ENCODE peak calls at places on chromosomes 12 and 14, in seven cellular contexts. One of them, this sample, is unnamed.

GRCh38 chr14:75794615-75795038 is 133.6 kb downstream of the TTLL5 start:
- DNase-seq in progenitor cell of endocrine pancreas: no peak
- DNase-seq in endodermal cell: no peak
- DNase-seq in neural progenitor cell: no peak
- DNase-seq in GM13977: no peak
- DNase-seq in uterus: no peak
- DNase-seq in AG09319: peak
- DNase-seq in this sample: no peak

GRCh38 chr12:28909291-28909690 is 239.8 kb upstream of the FAR2 start:
- DNase-seq in uterus: no peak
- DNase-seq in neural progenitor cell: no peak
- DNase-seq in GM13977: no peak
- DNase-seq in progenitor cell of endocrine pancreas: no peak
- DNase-seq in AG09319: no peak
- DNase-seq in endodermal cell: no peak
- DNase-seq in this sample: no peak

GRCh38 chr12:68487721-68488309 is 122.9 kb upstream of the RAP1B start:
- DNase-seq in neural progenitor cell: no peak
- DNase-seq in AG09319: no peak
- DNase-seq in GM13977: no peak
- DNase-seq in progenitor cell of endocrine pancreas: no peak
- DNase-seq in uterus: no peak
- DNase-seq in endodermal cell: peak
- DNase-seq in this sample: no peak

GRCh38 chr14:73232984-73233383 is 4.3 kb upstream of the PAPLN start:
- DNase-seq in uterus: no peak
- DNase-seq in endodermal cell: no peak
- DNase-seq in neural progenitor cell: no peak
- DNase-seq in AG09319: no peak
- DNase-seq in GM13977: no peak
- DNase-seq in progenitor cell of endocrine pancreas: no peak
- DNase-seq in this sample: no peak

GRCh38 chr14:101595887-101596721 is 34.8 kb downstream of the DIO3 start:
- DNase-seq in endodermal cell: peak
- DNase-seq in neural progenitor cell: no peak
- DNase-seq in uterus: no peak
- DNase-seq in AG09319: no peak
- DNase-seq in GM13977: no peak
- DNase-seq in progenitor cell of endocrine pancreas: no peak
- DNase-seq in this sample: no peak

GRCh38 chr12:27969901-27970390 is 2.6 kb downstream of the PTHLH start:
- DNase-seq in GM13977: peak
- DNase-seq in progenitor cell of endocrine pancreas: peak
- DNase-seq in endodermal cell: peak
- DNase-seq in uterus: peak
- DNase-seq in neural progenitor cell: peak
- DNase-seq in AG09319: no peak
- DNase-seq in this sample: no peak

GRCh38 chr12:61188801-61189595 is 1071.2 kb upstream of the USP15 start:
- DNase-seq in neural progenitor cell: no peak
- DNase-seq in progenitor cell of endocrine pancreas: no peak
- DNase-seq in AG09319: no peak
- DNase-seq in GM13977: no peak
- DNase-seq in uterus: no peak
- DNase-seq in endodermal cell: peak
- DNase-seq in this sample: no peak

GRCh38 chr12:131618303-131618658 is 92.6 kb upstream of the SFSWAP start:
- DNase-seq in uterus: no peak
- DNase-seq in progenitor cell of endocrine pancreas: peak
- DNase-seq in GM13977: no peak
- DNase-seq in AG09319: no peak
- DNase-seq in neural progenitor cell: peak
- DNase-seq in endodermal cell: peak
- DNase-seq in this sample: no peak

GRCh38 chr14:24435192-24435810 is 5.5 kb downstream of the KHNYN start:
- DNase-seq in neural progenitor cell: no peak
- DNase-seq in AG09319: no peak
- DNase-seq in progenitor cell of endocrine pancreas: no peak
- DNase-seq in GM13977: peak
- DNase-seq in endodermal cell: no peak
- DNase-seq in uterus: no peak
- DNase-seq in this sample: no peak

GRCh38 chr12:4562034-4562657 is at the start of gene DYRK4:
- DNase-seq in AG09319: peak
- DNase-seq in progenitor cell of endocrine pancreas: peak
- DNase-seq in neural progenitor cell: peak
- DNase-seq in GM13977: no peak
- DNase-seq in endodermal cell: peak
- DNase-seq in uterus: peak
- DNase-seq in this sample: peak

GRCh38 chr12:53428741-53429140 is 5.1 kb downstream of the AMHR2 start:
- DNase-seq in GM13977: no peak
- DNase-seq in AG09319: no peak
- DNase-seq in neural progenitor cell: no peak
- DNase-seq in endodermal cell: no peak
- DNase-seq in uterus: no peak
- DNase-seq in progenitor cell of endocrine pancreas: no peak
- DNase-seq in this sample: no peak

GRCh38 chr14:53670701-53671100 is 285.9 kb downstream of the BMP4 start:
- DNase-seq in AG09319: no peak
- DNase-seq in uterus: no peak
- DNase-seq in progenitor cell of endocrine pancreas: no peak
- DNase-seq in GM13977: no peak
- DNase-seq in neural progenitor cell: no peak
- DNase-seq in endodermal cell: no peak
- DNase-seq in this sample: no peak

GRCh38 chr14:51328089-51328941 is 88.3 kb downstream of the TMX1 start:
- DNase-seq in progenitor cell of endocrine pancreas: no peak
- DNase-seq in AG09319: no peak
- DNase-seq in neural progenitor cell: no peak
- DNase-seq in uterus: peak
- DNase-seq in GM13977: no peak
- DNase-seq in endodermal cell: peak
- DNase-seq in this sample: no peak

GRCh38 chr14:51445001-51445390 is 204.9 kb downstream of the TMX1 start:
- DNase-seq in uterus: no peak
- DNase-seq in endodermal cell: no peak
- DNase-seq in neural progenitor cell: no peak
- DNase-seq in progenitor cell of endocrine pancreas: no peak
- DNase-seq in AG09319: no peak
- DNase-seq in GM13977: no peak
- DNase-seq in this sample: no peak

GRCh38 chr12:57452181-57452936 is 2.7 kb upstream of the INHBE start:
- DNase-seq in progenitor cell of endocrine pancreas: no peak
- DNase-seq in AG09319: peak
- DNase-seq in GM13977: no peak
- DNase-seq in endodermal cell: peak
- DNase-seq in uterus: no peak
- DNase-seq in neural progenitor cell: no peak
- DNase-seq in this sample: no peak

GRCh38 chr12:66169221-66170170 is at the start of gene TMBIM4:
- DNase-seq in endodermal cell: peak
- DNase-seq in uterus: peak
- DNase-seq in GM13977: peak
- DNase-seq in progenitor cell of endocrine pancreas: peak
- DNase-seq in AG09319: peak
- DNase-seq in neural progenitor cell: peak
- DNase-seq in this sample: peak

GRCh38 chr14:39621678-39622077 is 189.4 kb upstream of the FBXO33 start:
- DNase-seq in uterus: no peak
- DNase-seq in neural progenitor cell: no peak
- DNase-seq in progenitor cell of endocrine pancreas: no peak
- DNase-seq in endodermal cell: no peak
- DNase-seq in AG09319: no peak
- DNase-seq in GM13977: no peak
- DNase-seq in this sample: no peak

DNA sequence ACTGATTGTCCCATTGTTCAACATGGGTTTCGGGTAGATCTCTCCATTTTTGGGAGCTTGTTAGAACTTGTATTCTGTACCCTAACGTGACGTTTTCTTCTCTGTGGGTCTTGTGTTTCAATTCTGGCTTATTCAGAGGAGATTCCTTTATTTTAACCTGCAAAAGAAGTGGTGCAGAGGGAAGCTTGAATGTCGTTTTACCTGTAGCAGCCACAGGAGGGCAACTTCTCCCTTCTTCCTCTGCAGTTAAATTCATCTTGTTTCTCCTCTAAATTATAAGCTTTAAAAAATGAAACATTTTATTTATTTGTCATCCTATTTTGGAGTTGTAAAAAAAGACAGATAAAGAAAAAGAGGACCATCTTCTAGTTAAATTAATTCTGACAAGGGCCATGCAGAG is 13.7 kb upstream of the CLEC4D start:
- DNase-seq in AG09319: no peak
- DNase-seq in GM13977: no peak
- DNase-seq in progenitor cell of endocrine pancreas: no peak
- DNase-seq in endodermal cell: peak
- DNase-seq in uterus: no peak
- DNase-seq in neural progenitor cell: no peak
- DNase-seq in this sample: no peak
- TF ChIP-seq CTCF in AG09319: no peak
- TF ChIP-seq CTCF in GM13977: peak
- TF ChIP-seq CTCF in progenitor cell of endocrine pancreas: peak
- TF ChIP-seq CTCF in endodermal cell: peak
- TF ChIP-seq CTCF in uterus: no peak
- TF ChIP-seq CTCF in neural progenitor cell: peak
- TF ChIP-seq CTCF in this sample: no peak

DNA sequence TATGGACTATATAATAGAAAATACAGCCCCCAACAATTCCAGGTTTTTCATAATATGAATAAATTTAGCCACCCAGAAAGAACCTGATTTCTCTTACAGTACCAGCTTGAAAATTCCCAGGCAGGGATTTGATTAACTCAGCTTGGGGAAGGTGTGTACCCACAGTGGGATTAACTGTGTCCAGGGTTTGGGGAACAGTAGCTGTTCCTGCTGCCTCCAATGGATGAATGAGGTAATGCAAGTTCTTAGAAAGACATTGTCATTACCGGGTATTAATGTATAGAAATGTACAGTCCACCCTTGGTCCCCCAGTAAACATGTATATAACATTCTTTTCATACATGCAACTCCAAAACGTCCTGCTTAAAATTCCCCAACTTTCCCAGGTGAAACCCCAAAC is 115.6 kb downstream of the LRIG3 start:
- DNase-seq in neural progenitor cell: peak
- DNase-seq in progenitor cell of endocrine pancreas: no peak
- DNase-seq in endodermal cell: no peak
- DNase-seq in uterus: no peak
- DNase-seq in AG09319: no peak
- DNase-seq in GM13977: no peak
- DNase-seq in this sample: no peak
- TF ChIP-seq CTCF in neural progenitor cell: peak
- TF ChIP-seq CTCF in progenitor cell of endocrine pancreas: peak
- TF ChIP-seq CTCF in endodermal cell: peak
- TF ChIP-seq CTCF in uterus: no peak
- TF ChIP-seq CTCF in AG09319: peak
- TF ChIP-seq CTCF in GM13977: peak
- TF ChIP-seq CTCF in this sample: no peak

GRCh38 chr14:60514378-60515243 is 5.7 kb downstream of the SIX6 start:
- DNase-seq in progenitor cell of endocrine pancreas: peak
- DNase-seq in AG09319: no peak
- DNase-seq in endodermal cell: peak
- DNase-seq in uterus: no peak
- DNase-seq in neural progenitor cell: peak
- DNase-seq in GM13977: peak
- DNase-seq in this sample: no peak
- TF ChIP-seq CTCF in progenitor cell of endocrine pancreas: peak
- TF ChIP-seq CTCF in AG09319: peak
- TF ChIP-seq CTCF in endodermal cell: peak
- TF ChIP-seq CTCF in uterus: no peak
- TF ChIP-seq CTCF in neural progenitor cell: peak
- TF ChIP-seq CTCF in GM13977: peak
- TF ChIP-seq CTCF in this sample: peak

GRCh38 chr14:34620115-34620514 is 9.8 kb downstream of the SNX6 start:
- DNase-seq in uterus: no peak
- DNase-seq in progenitor cell of endocrine pancreas: no peak
- DNase-seq in GM13977: no peak
- DNase-seq in neural progenitor cell: no peak
- DNase-seq in AG09319: no peak
- DNase-seq in endodermal cell: peak
- DNase-seq in this sample: no peak
- TF ChIP-seq CTCF in uterus: no peak
- TF ChIP-seq CTCF in progenitor cell of endocrine pancreas: no peak
- TF ChIP-seq CTCF in GM13977: no peak
- TF ChIP-seq CTCF in neural progenitor cell: no peak
- TF ChIP-seq CTCF in AG09319: no peak
- TF ChIP-seq CTCF in endodermal cell: no peak
- TF ChIP-seq CTCF in this sample: no peak